ENCODE peak calls at places on chromosomes 13 and 19, in eight cellular contexts. D, P, F, W, Y, X, O and J are unnamed samples.

GRCh38 chr19:49151339-49152217 is 3.6 kb downstream of the HRC start:
- ATAC-seq in D (peak; percentile 28), P (peak; percentile 3), F (no peak), W (peak; percentile 49), Y (no peak), X (no peak), O (no peak), J (no peak)

GRCh38 chr19:1947651-1948209 is 6.8 kb downstream of the CSNK1G2 start:
- ATAC-seq in D (no peak), P (no peak), F (no peak), W (no peak), Y (no peak), X (no peak), O (no peak), J (no peak)

GRCh38 chr19:4035582-4035981 is 28.0 kb downstream of the PIAS4 start:
- ATAC-seq in D (no peak), P (no peak), F (peak; percentile 7), W (no peak), Y (peak; percentile 12), X (no peak), O (no peak), J (no peak)

GRCh38 chr19:15635016-15635805 is 5.5 kb upstream of the CYP4F3 start:
- ATAC-seq in D (no peak), P (peak; percentile 78), F (no peak), W (no peak), Y (no peak), X (no peak), O (no peak), J (no peak)

GRCh38 chr13:99322297-99323103 is 15.3 kb upstream of the GPR183 start:
- ATAC-seq in D (peak; percentile 79), P (peak; percentile 44), F (peak; percentile 91), W (no peak), Y (peak; percentile 85), X (no peak), O (peak; percentile 81), J (peak; percentile 70)

GRCh38 chr19:54677217-54677616 is 14.4 kb downstream of the LILRB4 start:
- ATAC-seq in D (no peak), P (no peak), F (no peak), W (no peak), Y (no peak), X (no peak), O (no peak), J (no peak)

GRCh38 chr13:33289966-33290365 is 4.4 kb upstream of the STARD13 start:
- ATAC-seq in D (no peak), P (no peak), F (peak; percentile 50), W (no peak), Y (no peak), X (no peak), O (no peak), J (no peak)

GRCh38 chr13:81791636-81792035 is 1450.7 kb upstream of the SPRY2 start:
- ATAC-seq in D (no peak), P (no peak), F (no peak), W (no peak), Y (no peak), X (no peak), O (no peak), J (no peak)

GRCh38 chr19:3862826-3863500 is 5.9 kb downstream of the ZFR2 start:
- ATAC-seq in D (no peak), P (no peak), F (no peak), W (no peak), Y (no peak), X (no peak), O (no peak), J (no peak)

GRCh38 chr19:54882758-54883157 is 8.7 kb downstream of the FCAR start:
- ATAC-seq in D (peak; percentile 35), P (peak; percentile 38), F (no peak), W (no peak), Y (peak; percentile 82), X (no peak), O (peak; percentile 86), J (no peak)

GRCh38 chr13:36850790-36851438 is 31.9 kb downstream of the RFXAP start:
- ATAC-seq in D (no peak), P (no peak), F (no peak), W (no peak), Y (no peak), X (no peak), O (no peak), J (no peak)

GRCh38 chr19:39335168-39335567 is 675 bp downstream of the GMFG start:
- ATAC-seq in D (peak; percentile 40), P (peak; percentile 25), F (peak; percentile 17), W (no peak), Y (peak; percentile 34), X (no peak), O (peak; percentile 58), J (no peak)